ENCODE peak calls at places on chromosomes 5 and 9, in five cellular contexts. One of them, this sample, is unnamed.

GRCh38 chr5:169242175-169242848 is 58.6 kb downstream of the SLIT3 start:
- DNase-seq in T-helper 2 cell: no peak
- DNase-seq in anterior cingulate cortex: no peak
- DNase-seq in GM03348: no peak
- DNase-seq in amygdala: no peak
- DNase-seq in this sample: no peak

GRCh38 chr5:179279347-179280094 is 65.7 kb downstream of the ADAMTS2 start:
- DNase-seq in amygdala: no peak
- DNase-seq in T-helper 2 cell: no peak
- DNase-seq in GM03348: no peak
- DNase-seq in anterior cingulate cortex: no peak
- DNase-seq in this sample: no peak

GRCh38 chr5:37495210-37495609 is 116.1 kb downstream of the WDR70 start:
- DNase-seq in anterior cingulate cortex: no peak
- DNase-seq in T-helper 2 cell: no peak
- DNase-seq in amygdala: no peak
- DNase-seq in GM03348: peak
- DNase-seq in this sample: no peak

GRCh38 chr5:4079881-4080280 is 484.2 kb downstream of the IRX1 start:
- DNase-seq in anterior cingulate cortex: no peak
- DNase-seq in amygdala: no peak
- DNase-seq in GM03348: no peak
- DNase-seq in T-helper 2 cell: no peak
- DNase-seq in this sample: no peak

GRCh38 chr9:111798786-111799185 is 4.0 kb upstream of the SHOC1 start:
- DNase-seq in GM03348: peak
- DNase-seq in anterior cingulate cortex: no peak
- DNase-seq in T-helper 2 cell: no peak
- DNase-seq in amygdala: no peak
- DNase-seq in this sample: no peak

GRCh38 chr9:136280535-136281315 is 23.2 kb downstream of the CCDC187 start:
- DNase-seq in amygdala: no peak
- DNase-seq in anterior cingulate cortex: no peak
- DNase-seq in GM03348: no peak
- DNase-seq in T-helper 2 cell: no peak
- DNase-seq in this sample: no peak

GRCh38 chr9:30078195-30078594 is 2306.2 kb upstream of the ACO1 start:
- DNase-seq in T-helper 2 cell: no peak
- DNase-seq in GM03348: no peak
- DNase-seq in amygdala: no peak
- DNase-seq in anterior cingulate cortex: no peak
- DNase-seq in this sample: no peak

GRCh38 chr5:2919310-2920018 is 168.0 kb upstream of the IRX2 start:
- DNase-seq in GM03348: no peak
- DNase-seq in anterior cingulate cortex: no peak
- DNase-seq in amygdala: no peak
- DNase-seq in T-helper 2 cell: no peak
- DNase-seq in this sample: no peak

GRCh38 chr5:37837101-37838032 is 2.5 kb downstream of the GDNF start:
- DNase-seq in T-helper 2 cell: no peak
- DNase-seq in anterior cingulate cortex: peak
- DNase-seq in GM03348: peak
- DNase-seq in amygdala: peak
- DNase-seq in this sample: peak

GRCh38 chr9:136545065-136545965 is 533 bp downstream of the NOTCH1 start:
- DNase-seq in amygdala: no peak
- DNase-seq in anterior cingulate cortex: no peak
- DNase-seq in T-helper 2 cell: peak
- DNase-seq in GM03348: peak
- DNase-seq in this sample: no peak

GRCh38 chr5:160923927-160924705 is 72.1 kb upstream of the ATP10B start:
- DNase-seq in amygdala: no peak
- DNase-seq in T-helper 2 cell: no peak
- DNase-seq in GM03348: no peak
- DNase-seq in anterior cingulate cortex: no peak
- DNase-seq in this sample: no peak

GRCh38 chr9:89793124-89793495 is 188.3 kb downstream of the GADD45G start:
- DNase-seq in T-helper 2 cell: no peak
- DNase-seq in amygdala: no peak
- DNase-seq in GM03348: no peak
- DNase-seq in anterior cingulate cortex: no peak
- DNase-seq in this sample: no peak

GRCh38 chr5:149416977-149417713 is 38.1 kb upstream of the IL17B start:
- DNase-seq in T-helper 2 cell: no peak
- DNase-seq in GM03348: no peak
- DNase-seq in amygdala: no peak
- DNase-seq in anterior cingulate cortex: no peak
- DNase-seq in this sample: no peak

GRCh38 chr9:21970800-21971620 is 23.2 kb downstream of the CDKN2A start:
- DNase-seq in amygdala: no peak
- DNase-seq in anterior cingulate cortex: no peak
- DNase-seq in T-helper 2 cell: no peak
- DNase-seq in GM03348: no peak
- DNase-seq in this sample: no peak

GRCh38 chr5:159178978-159179377 is 30.4 kb downstream of the RNF145 start:
- DNase-seq in anterior cingulate cortex: no peak
- DNase-seq in T-helper 2 cell: no peak
- DNase-seq in amygdala: no peak
- DNase-seq in GM03348: peak
- DNase-seq in this sample: no peak

GRCh38 chr9:129310666-129311350 is 132.7 kb upstream of the IER5L start:
- DNase-seq in amygdala: no peak
- DNase-seq in T-helper 2 cell: no peak
- DNase-seq in anterior cingulate cortex: no peak
- DNase-seq in GM03348: peak
- DNase-seq in this sample: no peak

GRCh38 chr9:129406278-129407225 is 214.3 kb downstream of the C9orf50 start:
- DNase-seq in amygdala: no peak
- DNase-seq in T-helper 2 cell: no peak
- DNase-seq in anterior cingulate cortex: no peak
- DNase-seq in GM03348: no peak
- DNase-seq in this sample: no peak

GRCh38 chr5:126956991-126957390 is 73.4 kb downstream of the MARCHF3 start:
- DNase-seq in GM03348: no peak
- DNase-seq in anterior cingulate cortex: no peak
- DNase-seq in T-helper 2 cell: no peak
- DNase-seq in amygdala: no peak
- DNase-seq in this sample: no peak

GRCh38 chr5:157253547-157253946 is 12.4 kb upstream of the CYFIP2 start:
- DNase-seq in GM03348: peak
- DNase-seq in T-helper 2 cell: no peak
- DNase-seq in amygdala: no peak
- DNase-seq in anterior cingulate cortex: no peak
- DNase-seq in this sample: peak

GRCh38 chr5:159496773-159497172 is 166.5 kb upstream of the IL12B start:
- DNase-seq in anterior cingulate cortex: no peak
- DNase-seq in amygdala: no peak
- DNase-seq in GM03348: no peak
- DNase-seq in T-helper 2 cell: no peak
- DNase-seq in this sample: no peak

GRCh38 chr9:130140701-130141100 is 31.5 kb upstream of the NCS1 start:
- DNase-seq in amygdala: no peak
- DNase-seq in T-helper 2 cell: no peak
- DNase-seq in GM03348: no peak
- DNase-seq in anterior cingulate cortex: no peak
- DNase-seq in this sample: no peak

GRCh38 chr9:137293482-137294090 is 8.5 kb downstream of the NRARP start:
- DNase-seq in GM03348: no peak
- DNase-seq in amygdala: no peak
- DNase-seq in T-helper 2 cell: no peak
- DNase-seq in anterior cingulate cortex: no peak
- DNase-seq in this sample: no peak

GRCh38 chr9:30235068-30235467 is 2149.4 kb upstream of the ACO1 start:
- DNase-seq in GM03348: no peak
- DNase-seq in T-helper 2 cell: no peak
- DNase-seq in amygdala: no peak
- DNase-seq in anterior cingulate cortex: no peak
- DNase-seq in this sample: no peak

GRCh38 chr5:13511442-13511841 is 433.0 kb downstream of the DNAH5 start:
- DNase-seq in GM03348: no peak
- DNase-seq in T-helper 2 cell: no peak
- DNase-seq in anterior cingulate cortex: no peak
- DNase-seq in amygdala: no peak
- DNase-seq in this sample: no peak

GRCh38 chr5:155260798-155261197 is 247.2 kb downstream of the KIF4B start:
- DNase-seq in T-helper 2 cell: no peak
- DNase-seq in anterior cingulate cortex: no peak
- DNase-seq in GM03348: no peak
- DNase-seq in amygdala: no peak
- DNase-seq in this sample: no peak

GRCh38 chr5:157004893-157005551 is 42.0 kb upstream of the TIMD4 start:
- DNase-seq in amygdala: no peak
- DNase-seq in anterior cingulate cortex: no peak
- DNase-seq in GM03348: peak
- DNase-seq in T-helper 2 cell: no peak
- DNase-seq in this sample: no peak

GRCh38 chr9:120924698-120925534 is 1.7 kb downstream of the TRAF1 start:
- DNase-seq in amygdala: no peak
- DNase-seq in T-helper 2 cell: no peak
- DNase-seq in GM03348: no peak
- DNase-seq in anterior cingulate cortex: no peak
- DNase-seq in this sample: no peak

GRCh38 chr9:86200599-86201162 is 58.8 kb downstream of the C9orf153 start:
- DNase-seq in GM03348: no peak
- DNase-seq in T-helper 2 cell: no peak
- DNase-seq in amygdala: no peak
- DNase-seq in anterior cingulate cortex: no peak
- DNase-seq in this sample: no peak

GRCh38 chr5:43020294-43020711 is 19.8 kb downstream of the ANXA2R start:
- DNase-seq in GM03348: no peak
- DNase-seq in amygdala: no peak
- DNase-seq in anterior cingulate cortex: no peak
- DNase-seq in T-helper 2 cell: no peak
- DNase-seq in this sample: no peak

GRCh38 chr9:85016389-85016997 is 347.0 kb downstream of the NTRK2 start:
- DNase-seq in anterior cingulate cortex: no peak
- DNase-seq in amygdala: no peak
- DNase-seq in T-helper 2 cell: no peak
- DNase-seq in GM03348: no peak
- DNase-seq in this sample: peak

GRCh38 chr9:103287361-103287760 is 292.2 kb downstream of the CYLC2 start:
- DNase-seq in anterior cingulate cortex: no peak
- DNase-seq in T-helper 2 cell: no peak
- DNase-seq in amygdala: no peak
- DNase-seq in GM03348: no peak
- DNase-seq in this sample: no peak

GRCh38 chr5:96439477-96440184 is 6.6 kb upstream of the PCSK1 start:
- DNase-seq in amygdala: no peak
- DNase-seq in anterior cingulate cortex: no peak
- DNase-seq in T-helper 2 cell: no peak
- DNase-seq in GM03348: peak
- DNase-seq in this sample: no peak

GRCh38 chr5:149405550-149406202 is 26.6 kb upstream of the IL17B start:
- DNase-seq in T-helper 2 cell: no peak
- DNase-seq in anterior cingulate cortex: no peak
- DNase-seq in amygdala: no peak
- DNase-seq in GM03348: no peak
- DNase-seq in this sample: no peak

GRCh38 chr5:143031781-143032724 is 261.9 kb downstream of the ARHGAP26 start:
- DNase-seq in anterior cingulate cortex: no peak
- DNase-seq in T-helper 2 cell: no peak
- DNase-seq in amygdala: no peak
- DNase-seq in GM03348: no peak
- DNase-seq in this sample: no peak

GRCh38 chr5:108642170-108642906 is 105.4 kb upstream of the FER start:
- DNase-seq in amygdala: peak
- DNase-seq in T-helper 2 cell: no peak
- DNase-seq in anterior cingulate cortex: peak
- DNase-seq in GM03348: peak
- DNase-seq in this sample: peak

GRCh38 chr9:130450344-130451003 is 5.7 kb downstream of the ASS1 start:
- DNase-seq in amygdala: no peak
- DNase-seq in GM03348: no peak
- DNase-seq in anterior cingulate cortex: no peak
- DNase-seq in T-helper 2 cell: no peak
- DNase-seq in this sample: no peak

GRCh38 chr5:132770476-132771159 is 6.4 kb downstream of the SEPTIN8 start:
- DNase-seq in T-helper 2 cell: no peak
- DNase-seq in amygdala: no peak
- DNase-seq in anterior cingulate cortex: no peak
- DNase-seq in GM03348: peak
- DNase-seq in this sample: no peak

This sample was measured in putamen.